ENCODE peak calls at places on chromosomes 12 and 14, in five cellular contexts. X is Ammon's horn, Z is right cardiac atrium, K is ELF-1, I is tibial artery. G is an unnamed sample.

GRCh38 chr12:47843226-47843980 is 23.7 kb upstream of the HDAC7 start:
- DNase-seq in X (no peak), Z (peak; percentile 50), K (peak; percentile 74), I (no peak), G (no peak)

GRCh38 chr12:89350260-89350659 is 2.0 kb downstream of the DUSP6 start:
- DNase-seq in X (no peak), Z (no peak), K (no peak), I (no peak), G (no peak)

GRCh38 chr14:106605548-106606448 is 1079.4 kb downstream of the TMEM121 start:
- DNase-seq in X (peak; percentile 3), Z (peak; percentile 63), K (peak; percentile 2), I (no peak), G (no peak)

GRCh38 chr12:132014092-132014914 is 64.6 kb downstream of the EP400 start:
- DNase-seq in X (no peak), Z (no peak), K (no peak), I (no peak), G (no peak)

GRCh38 chr14:47392351-47392750 is 283.1 kb downstream of the MDGA2 start:
- DNase-seq in X (no peak), Z (no peak), K (no peak), I (no peak), G (no peak)

GRCh38 chr14:104150201-104151027 is 12.0 kb downstream of the KIF26A start:
- DNase-seq in X (no peak), Z (peak; percentile 77), K (peak; percentile 93), I (no peak), G (no peak)

GRCh38 chr12:54662028-54662427 is 13.9 kb upstream of the DCD start:
- DNase-seq in X (no peak), Z (no peak), K (no peak), I (no peak), G (no peak)

GRCh38 chr14:95564060-95564459 is 29.2 kb downstream of the GLRX5 start:
- DNase-seq in X (no peak), Z (no peak), K (no peak), I (no peak), G (no peak)

GRCh38 chr12:128595609-128596008 is 228.1 kb downstream of the SLC15A4 start:
- DNase-seq in X (no peak), Z (no peak), K (no peak), I (no peak), G (no peak)

GRCh38 chr14:99263564-99264330 is 8.2 kb downstream of the BCL11B start:
- DNase-seq in X (no peak), Z (no peak), K (no peak), I (no peak), G (no peak)

GRCh38 chr14:101965145-101965531 is 765 bp downstream of the DYNC1H1 start:
- DNase-seq in X (peak; percentile 76), Z (peak; percentile 89), K (peak; percentile 65), I (peak; percentile 67), G (no peak)

GRCh38 chr12:102948941-102949352 is 8.5 kb upstream of the ASCL1 start:
- DNase-seq in X (peak; percentile 66), Z (peak; percentile 65), K (peak; percentile 77), I (peak; percentile 40), G (no peak)

GRCh38 chr12:388012-388411 is 1.1 kb downstream of the KDM5A start:
- DNase-seq in X (no peak), Z (no peak), K (no peak), I (no peak), G (no peak)

GRCh38 chr12:91786490-91787272 is 359.0 kb downstream of the BTG1 start:
- DNase-seq in X (no peak), Z (no peak), K (no peak), I (no peak), G (no peak)

GRCh38 chr12:74514098-74514872 is 23.4 kb upstream of the ATXN7L3B start:
- DNase-seq in X (no peak), Z (no peak), K (no peak), I (no peak), G (no peak)

GRCh38 chr14:23123419-23123818 is 4.4 kb upstream of the CEBPE start:
- DNase-seq in X (no peak), Z (peak; percentile 88), K (no peak), I (no peak), G (no peak)

GRCh38 chr12:32901553-32901952 is 5.0 kb upstream of the PKP2 start:
- DNase-seq in X (no peak), Z (no peak), K (no peak), I (no peak), G (no peak)

GRCh38 chr12:89648211-89648930 is 60.3 kb downstream of the ATP2B1 start:
- DNase-seq in X (no peak), Z (no peak), K (peak; percentile 95), I (no peak), G (no peak)

GRCh38 chr12:122454739-122455138 is 32.3 kb upstream of the CLIP1 start:
- DNase-seq in X (no peak), Z (no peak), K (no peak), I (no peak), G (no peak)

GRCh38 chr14:65361920-65362319 is 50.6 kb upstream of the FUT8 start:
- DNase-seq in X (peak; percentile 73), Z (peak; percentile 74), K (no peak), I (peak; percentile 54), G (no peak)

GRCh38 chr12:104275689-104276088 is 27.9 kb upstream of the EID3 start:
- DNase-seq in X (no peak), Z (no peak), K (no peak), I (no peak), G (no peak)

GRCh38 chr14:78005325-78005724 is 164.8 kb upstream of the NRXN3 start:
- DNase-seq in X (no peak), Z (no peak), K (no peak), I (no peak), G (no peak)

GRCh38 chr12:106084048-106084671 is 54.6 kb downstream of the NUAK1 start:
- DNase-seq in X (peak; percentile 35), Z (no peak), K (peak; percentile 90), I (no peak), G (no peak)

GRCh38 chr12:121467638-121468403 is 67.9 kb downstream of the RNF34 start:
- DNase-seq in X (no peak), Z (no peak), K (peak; percentile 86), I (no peak), G (peak; percentile 10)

GRCh38 chr12:21942377-21942703 is 1.1 kb upstream of the ABCC9 start:
- DNase-seq in X (no peak), Z (no peak), K (no peak), I (no peak), G (no peak)

GRCh38 chr12:104399750-104400612 is 56.8 kb upstream of the CHST11 start:
- DNase-seq in X (no peak), Z (no peak), K (no peak), I (no peak), G (no peak)

GRCh38 chr12:91007531-91008290 is 2.9 kb upstream of the EPYC start:
- DNase-seq in X (no peak), Z (no peak), K (no peak), I (no peak), G (no peak)

GRCh38 chr14:34554540-34555250 is 15.2 kb upstream of the EAPP start:
- DNase-seq in X (no peak), Z (no peak), K (peak; percentile 18), I (peak; percentile 11), G (no peak)

GRCh38 chr14:61614693-61615092 is 80.6 kb upstream of the HIF1A start:
- DNase-seq in X (no peak), Z (no peak), K (no peak), I (no peak), G (no peak)

GRCh38 chr12:120367252-120367923 is 1.6 kb downstream of the MSI1 start:
- DNase-seq in X (no peak), Z (no peak), K (peak; percentile 50), I (no peak), G (no peak)

GRCh38 chr12:32659908-32660440 is 19.1 kb upstream of the DNM1L start:
- DNase-seq in X (no peak), Z (no peak), K (no peak), I (no peak), G (no peak)

GRCh38 chr12:130552483-130552996 is 163.6 kb downstream of the RIMBP2 start:
- DNase-seq in X (no peak), Z (no peak), K (no peak), I (no peak), G (no peak)

GRCh38 chr12:77229640-77230442 is 164.5 kb upstream of the E2F7 start:
- DNase-seq in X (no peak), Z (no peak), K (no peak), I (no peak), G (no peak)

GRCh38 chr14:79487632-79488031 is 723.7 kb downstream of the DIO2 start:
- DNase-seq in X (no peak), Z (no peak), K (no peak), I (no peak), G (no peak)

GRCh38 chr14:72788255-72788654 is 105.6 kb downstream of the DPF3 start:
- DNase-seq in X (no peak), Z (no peak), K (peak; percentile 40), I (no peak), G (no peak)

GRCh38 chr12:107598906-107599305 is 86.7 kb upstream of the PWP1 start:
- DNase-seq in X (no peak), Z (no peak), K (no peak), I (no peak), G (no peak)

GRCh38 chr12:82415402-82415801 is 57.1 kb downstream of the METTL25 start:
- DNase-seq in X (no peak), Z (no peak), K (peak; percentile 2), I (no peak), G (no peak)

GRCh38 chr14:51498411-51499227 is 153.1 kb upstream of the FRMD6 start:
- DNase-seq in X (no peak), Z (no peak), K (no peak), I (no peak), G (no peak)

G was measured in thoracic aorta.